ENCODE peak calls at places on chromosome 11, in eight cellular contexts. N is Peyer's patch, V is activated B cell treated with CpG ODN at 0.5 μM for 24 hours, M is left ventricle myocardium inferior, K is GM13977, S is astrocyte of the cerebellum, Z is IMR-90, F is fibroblast of pulmonary artery. C is an unnamed sample.

GRCh38 chr11:85768473-85769146 is 42.3 kb downstream of the SYTL2 start:
- DNase-seq in N (no peak), V (no peak), M (no peak), K (no peak), S (no peak), Z (no peak), F (no peak), C (no peak)

GRCh38 chr11:20599424-20600346 is at the start of gene SLC6A5:
- DNase-seq in N (no peak), V (no peak), M (peak), K (peak), S (peak), Z (peak), F (peak), C (peak)

GRCh38 chr11:44988111-44988510 is 37.4 kb upstream of the TP53I11 start:
- DNase-seq in N (no peak), V (no peak), M (no peak), K (no peak), S (no peak), Z (no peak), F (no peak), C (no peak)

GRCh38 chr11:7143908-7144307 is 55.1 kb downstream of the RBMXL2 start:
- DNase-seq in N (no peak), V (no peak), M (no peak), K (no peak), S (peak), Z (peak), F (peak), C (no peak)

GRCh38 chr11:73366953-73367352 is 9.2 kb upstream of the RELT start:
- DNase-seq in N (no peak), V (no peak), M (no peak), K (no peak), S (no peak), Z (no peak), F (no peak), C (no peak)

GRCh38 chr11:134449713-134450112 is 37.7 kb upstream of the B3GAT1 start:
- DNase-seq in N (no peak), V (no peak), M (no peak), K (no peak), S (no peak), Z (no peak), F (no peak), C (no peak)

GRCh38 chr11:82041764-82042163 is 691.9 kb downstream of the FAM181B start:
- DNase-seq in N (no peak), V (no peak), M (no peak), K (no peak), S (no peak), Z (no peak), F (no peak), C (no peak)

GRCh38 chr11:46112961-46113617 is 8.2 kb downstream of the PHF21A start:
- DNase-seq in N (no peak), V (no peak), M (no peak), K (peak), S (peak), Z (peak), F (peak), C (no peak)

GRCh38 chr11:61897387-61898246 is 6.3 kb upstream of the FADS3 start:
- DNase-seq in N (peak), V (peak), M (peak), K (peak), S (no peak), Z (peak), F (peak), C (peak)

GRCh38 chr11:8531312-8531711 is 62.7 kb downstream of the STK33 start:
- DNase-seq in N (no peak), V (no peak), M (peak), K (no peak), S (no peak), Z (no peak), F (no peak), C (no peak)

GRCh38 chr11:62622476-62622875 is 690 bp upstream of the B3GAT3 start:
- DNase-seq in N (no peak), V (no peak), M (no peak), K (no peak), S (no peak), Z (no peak), F (no peak), C (no peak)

GRCh38 chr11:126034026-126034822 is 28.4 kb downstream of the CDON start:
- DNase-seq in N (no peak), V (no peak), M (no peak), K (no peak), S (no peak), Z (no peak), F (no peak), C (no peak)

GRCh38 chr11:74278721-74279148 is 32.7 kb downstream of the P4HA3 start:
- DNase-seq in N (no peak), V (no peak), M (peak), K (no peak), S (peak), Z (peak), F (peak), C (no peak)

GRCh38 chr11:32615422-32615821 is 31.8 kb downstream of the EIF3M start:
- DNase-seq in N (no peak), V (no peak), M (no peak), K (peak), S (peak), Z (no peak), F (peak), C (no peak)

GRCh38 chr11:122617926-122618325 is 37.6 kb upstream of the UBASH3B start:
- DNase-seq in N (no peak), V (no peak), M (no peak), K (no peak), S (no peak), Z (no peak), F (no peak), C (no peak)

GRCh38 chr11:119942021-119942420 is 195.9 kb downstream of the TRIM29 start:
- DNase-seq in N (no peak), V (no peak), M (no peak), K (no peak), S (no peak), Z (no peak), F (no peak), C (no peak)

GRCh38 chr11:124946735-124947141 is 7.3 kb upstream of the CCDC15 start:
- DNase-seq in N (no peak), V (no peak), M (no peak), K (no peak), S (no peak), Z (peak), F (peak), C (no peak)

GRCh38 chr11:70270877-70271634 is 566 bp downstream of the PPFIA1 start:
- DNase-seq in N (peak), V (no peak), M (peak), K (peak), S (peak), Z (peak), F (peak), C (peak)
- TF ChIP-seq CTCF in N (peak), V (no peak), M (peak), K (no peak), S (no peak), Z (peak), F (no peak), C (no peak)

GRCh38 chr11:67576742-67577475 is 6.7 kb upstream of the GSTP1 start:
- DNase-seq in N (no peak), V (no peak), M (no peak), K (no peak), S (no peak), Z (no peak), F (no peak), C (no peak)
- TF ChIP-seq CTCF in N (no peak), V (no peak), M (no peak), K (peak), S (no peak), Z (no peak), F (no peak), C (no peak)

DNA sequence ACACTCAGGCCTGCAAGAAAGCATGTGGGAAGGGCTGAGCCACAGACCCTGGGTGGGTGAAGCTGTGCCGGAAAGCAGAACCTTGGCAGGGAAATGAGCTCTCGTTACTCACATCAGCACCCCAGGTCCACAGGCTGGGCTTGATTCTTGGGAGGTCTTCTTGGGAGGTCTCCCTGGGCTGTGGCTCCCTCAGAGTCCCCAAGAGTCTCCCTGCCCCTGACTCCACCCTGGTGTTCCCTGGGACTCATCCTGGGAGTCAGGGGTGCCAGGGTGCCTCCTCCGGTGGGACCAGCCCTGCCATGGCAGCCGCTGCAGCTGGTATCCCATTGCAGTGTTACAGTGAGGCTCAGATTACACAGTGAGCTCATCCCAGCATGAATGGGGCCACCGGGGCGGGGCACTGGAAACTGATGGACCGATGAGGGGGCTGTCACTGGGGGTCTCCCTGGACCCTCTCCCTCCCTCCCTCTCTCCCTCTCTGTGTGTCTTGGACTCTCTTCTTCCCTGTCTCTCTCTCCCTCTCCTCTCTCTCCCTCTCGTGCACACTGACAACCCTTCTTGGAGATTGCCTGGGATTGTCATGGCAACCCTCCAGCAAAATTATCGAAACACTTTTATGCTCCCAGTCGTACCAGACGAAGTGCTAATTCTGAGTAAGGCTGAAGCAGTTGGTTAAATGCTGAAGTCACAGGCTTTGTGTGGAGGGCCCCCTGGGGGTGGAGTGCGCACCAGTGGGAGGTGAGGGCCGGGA is 8.7 kb upstream of the C11orf96 start:
- DNase-seq in N (no peak), V (no peak), M (no peak), K (no peak), S (no peak), Z (peak), F (peak), C (no peak)
- TF ChIP-seq CTCF in N (no peak), V (no peak), M (no peak), K (no peak), S (no peak), Z (peak), F (peak), C (no peak)

GRCh38 chr11:10693509-10694071 is at the start of gene IRAG1:
- DNase-seq in N (no peak), V (no peak), M (peak), K (no peak), S (peak), Z (peak), F (peak), C (no peak)

GRCh38 chr11:10695821-10696220 is 2.3 kb upstream of the IRAG1 start:
- DNase-seq in N (no peak), V (no peak), M (no peak), K (no peak), S (no peak), Z (peak), F (no peak), C (no peak)

GRCh38 chr11:10692716-10693115 is 839 bp downstream of the IRAG1 start:
- DNase-seq in N (no peak), V (no peak), M (no peak), K (no peak), S (no peak), Z (no peak), F (no peak), C (no peak)

GRCh38 chr11:10696797-10697620 is 3.5 kb upstream of the IRAG1 start:
- DNase-seq in N (no peak), V (no peak), M (no peak), K (no peak), S (no peak), Z (no peak), F (no peak), C (no peak)

DNA sequence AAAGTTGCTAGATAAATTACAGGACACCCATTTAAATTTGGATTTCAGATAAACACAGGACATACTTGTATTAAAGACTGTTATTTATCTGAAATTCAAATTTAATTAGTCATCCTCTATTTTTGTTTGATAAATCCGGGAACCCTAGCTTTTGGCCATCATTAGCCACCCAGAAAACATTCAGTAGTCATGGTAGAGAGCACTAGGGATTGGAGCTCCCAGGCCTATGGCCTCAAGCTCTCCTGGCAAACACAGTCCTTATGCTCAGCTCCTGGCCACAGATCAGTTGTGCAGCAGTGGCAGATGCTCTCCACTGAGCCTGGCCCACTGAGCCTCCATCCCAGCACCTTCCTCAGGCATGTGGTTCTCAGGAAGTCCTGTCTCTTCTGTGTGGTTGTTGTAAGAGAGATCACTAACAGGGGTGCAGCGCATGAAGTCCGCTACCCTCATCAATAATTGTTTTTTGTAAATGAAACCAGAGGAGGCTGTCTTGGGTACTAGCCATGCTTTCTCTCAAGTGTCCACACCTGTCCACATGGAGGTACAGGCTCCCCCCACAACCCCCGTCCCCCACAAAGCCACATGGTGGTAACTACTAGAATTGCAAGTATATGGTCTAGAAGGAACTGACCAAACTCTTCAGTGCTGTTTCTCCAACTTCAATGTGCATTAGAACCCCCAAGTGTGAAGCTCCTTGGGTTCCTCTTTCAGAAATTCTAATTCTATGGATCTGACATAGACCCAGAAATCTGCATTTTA is 1.1 kb upstream of the IRAG1 start:
- DNase-seq in N (no peak), V (no peak), M (no peak), K (no peak), S (no peak), Z (peak), F (no peak), C (no peak)
- TF ChIP-seq CTCF in N (no peak), V (no peak), M (no peak), K (no peak), S (no peak), Z (no peak), F (no peak), C (no peak)

GRCh38 chr11:115170133-115170815 is 333.9 kb downstream of the CADM1 start:
- DNase-seq in N (no peak), V (no peak), M (no peak), K (peak), S (peak), Z (peak), F (peak), C (peak)
- TF ChIP-seq CTCF in N (peak), V (no peak), M (peak), K (peak), S (peak), Z (peak), F (peak), C (peak)

GRCh38 chr11:18000760-18001159 is 12.1 kb downstream of the SERGEF start:
- DNase-seq in N (no peak), V (no peak), M (no peak), K (no peak), S (no peak), Z (no peak), F (no peak), C (no peak)
- TF ChIP-seq CTCF in N (no peak), V (no peak), M (no peak), K (no peak), S (no peak), Z (no peak), F (no peak), C (no peak)

GRCh38 chr11:113275602-113276001 is 38.8 kb upstream of the TTC12 start:
- DNase-seq in N (no peak), V (no peak), M (no peak), K (no peak), S (no peak), Z (no peak), F (no peak), C (no peak)

GRCh38 chr11:113272927-113273615 is 41.3 kb upstream of the TTC12 start:
- DNase-seq in N (no peak), V (no peak), M (no peak), K (no peak), S (no peak), Z (no peak), F (no peak), C (no peak)

GRCh38 chr11:113272281-113272680 is 42.1 kb upstream of the TTC12 start:
- DNase-seq in N (no peak), V (no peak), M (no peak), K (no peak), S (no peak), Z (no peak), F (no peak), C (no peak)

GRCh38 chr11:113273720-113274119 is 40.7 kb upstream of the TTC12 start:
- DNase-seq in N (no peak), V (no peak), M (no peak), K (no peak), S (no peak), Z (no peak), F (no peak), C (no peak)

GRCh38 chr11:113274708-113275582 is 39.4 kb upstream of the TTC12 start:
- DNase-seq in N (no peak), V (no peak), M (no peak), K (no peak), S (no peak), Z (no peak), F (peak), C (peak)
- TF ChIP-seq CTCF in N (no peak), V (no peak), M (peak), K (no peak), S (peak), Z (no peak), F (peak), C (peak)

DNA sequence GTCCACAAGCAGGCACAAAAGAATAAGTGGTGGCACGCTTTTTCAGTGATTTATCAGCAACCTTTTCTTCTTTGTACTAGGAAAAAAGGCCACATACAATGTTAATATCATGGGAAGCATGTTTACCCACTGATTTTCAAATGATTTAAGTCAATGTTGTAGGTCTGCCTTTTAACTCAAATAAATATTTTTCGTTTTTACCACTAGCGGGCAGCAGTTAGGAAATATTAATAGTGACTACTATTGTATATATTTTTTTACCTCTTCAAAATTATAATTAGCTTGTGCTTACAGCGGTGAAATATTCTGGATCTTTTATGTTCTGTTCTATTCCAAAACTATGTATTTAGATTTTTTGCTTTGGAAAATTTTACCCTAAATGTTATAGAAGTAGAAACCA is 6.4 kb upstream of the SLC17A6 start:
- DNase-seq in N (no peak), V (no peak), M (no peak), K (no peak), S (no peak), Z (no peak), F (no peak), C (no peak)
- TF ChIP-seq CTCF in N (no peak), V (no peak), M (no peak), K (peak), S (no peak), Z (no peak), F (no peak), C (peak)

DNA sequence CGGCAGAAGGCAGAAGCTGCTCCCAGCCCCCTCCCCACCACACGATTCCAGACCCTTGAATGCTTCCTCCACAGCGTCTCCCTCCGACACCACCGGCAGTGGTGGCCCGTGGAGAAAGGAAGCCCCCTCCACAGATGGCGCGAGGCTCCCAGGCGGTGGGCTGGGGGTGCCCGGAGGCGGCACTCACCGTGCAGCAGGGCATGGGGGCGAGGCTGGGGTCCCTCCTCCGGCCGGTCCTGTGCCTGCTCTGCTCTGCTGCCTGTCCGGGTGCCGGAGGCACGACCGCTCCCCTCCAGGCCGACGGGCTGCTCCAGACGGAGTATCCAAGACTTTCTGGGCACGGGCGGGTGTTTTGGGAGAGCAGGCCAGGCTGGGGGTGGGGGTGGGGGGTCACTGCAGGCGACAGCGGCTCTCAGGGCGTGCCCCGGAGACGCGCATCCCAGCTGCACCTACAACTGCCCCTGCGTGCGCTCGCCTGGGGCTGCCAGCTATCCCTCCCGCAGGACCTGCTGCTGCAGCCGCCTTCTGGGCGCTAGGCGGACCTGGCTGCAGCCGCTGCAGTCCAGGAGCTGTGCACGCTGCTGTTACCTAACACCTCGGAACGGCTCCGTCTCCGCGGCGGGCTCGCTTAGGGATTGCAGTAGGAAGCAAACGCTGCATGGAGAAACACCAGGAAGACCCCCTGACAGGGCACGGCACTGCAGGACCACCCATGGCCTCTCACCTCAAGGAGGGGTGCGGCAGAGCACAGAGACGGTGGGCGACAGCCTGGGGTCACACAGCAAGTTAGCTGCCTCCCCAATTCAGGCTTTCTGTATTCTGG is 15.2 kb downstream of the MRGPRG start:
- DNase-seq in N (no peak), V (no peak), M (peak), K (no peak), S (no peak), Z (no peak), F (no peak), C (no peak)
- TF ChIP-seq CTCF in N (no peak), V (no peak), M (peak), K (no peak), S (no peak), Z (no peak), F (no peak), C (no peak)

C was measured in endothelial cell.